ENCODE peak calls at places on chromosomes 3 and 15, in eight cellular contexts. W is right atrium auricular region, L is mucosa of descending colon, J is Peyer's patch, A is dorsolateral prefrontal cortex, B is fibroblast of the aortic adventitia, O is uterus, S is cardiac fibroblast. K is an unnamed sample.

GRCh38 chr3:35665390-35666055 is 26.2 kb downstream of the ARPP21 start:
- DNase-seq in S (peak), B (no peak), O (no peak), W (no peak), J (no peak), A (no peak), L (no peak), K (no peak)

GRCh38 chr15:25437751-25438600 is 848 bp downstream of the UBE3A start:
- DNase-seq in O (peak), W (peak), B (peak), L (peak), A (peak), J (peak), S (peak), K (peak)

GRCh38 chr3:29468150-29468549 is 187.3 kb downstream of the RBMS3 start:
- DNase-seq in J (no peak), O (no peak), B (no peak), A (no peak), S (no peak), W (no peak), L (no peak), K (no peak)

GRCh38 chr3:58494107-58494506 is 2.2 kb downstream of the KCTD6 start:
- DNase-seq in J (no peak), L (no peak), W (no peak), S (no peak), A (no peak), O (no peak), B (no peak), K (no peak)

GRCh38 chr3:171187706-171188290 is 161.3 kb upstream of the SLC2A2 start:
- DNase-seq in A (no peak), O (no peak), L (no peak), W (no peak), B (peak), J (no peak), S (peak), K (no peak)

GRCh38 chr3:8488436-8488835 is 13.2 kb upstream of the LMCD1 start:
- DNase-seq in L (no peak), W (no peak), J (no peak), S (peak), B (no peak), A (no peak), O (peak), K (no peak)

GRCh38 chr3:33439421-33440327 is 531 bp downstream of the UBP1 start:
- DNase-seq in W (peak), A (peak), J (peak), L (peak), O (peak), B (peak), S (peak), K (peak)

GRCh38 chr3:184748219-184749135 is 36.6 kb upstream of the MAGEF1 start:
- DNase-seq in O (no peak), J (no peak), W (no peak), S (peak), B (peak), A (no peak), L (no peak), K (no peak)

GRCh38 chr15:66101715-66102395 is 151.7 kb downstream of the MEGF11 start:
- DNase-seq in O (no peak), L (no peak), A (no peak), J (no peak), B (no peak), S (no peak), W (no peak), K (no peak)

GRCh38 chr3:143366672-143367071 is 247.1 kb downstream of the CHST2 start:
- DNase-seq in L (no peak), B (no peak), J (no peak), A (no peak), O (no peak), S (no peak), W (no peak), K (no peak)

GRCh38 chr15:72916939-72917338 is 133.4 kb upstream of the ADPGK start:
- DNase-seq in S (no peak), O (no peak), B (no peak), A (no peak), W (no peak), J (no peak), L (no peak), K (no peak)

GRCh38 chr3:69012111-69012835 is 1.2 kb downstream of the EOGT start:
- DNase-seq in J (no peak), O (peak), W (no peak), B (peak), L (peak), A (peak), S (peak), K (no peak)

GRCh38 chr15:65006876-65007275 is 17.2 kb upstream of the SPG21 start:
- DNase-seq in J (no peak), S (no peak), O (no peak), A (no peak), W (no peak), L (no peak), B (no peak), K (no peak)

GRCh38 chr3:25144430-25144829 is 283.6 kb upstream of the RARB start:
- DNase-seq in L (no peak), S (no peak), A (no peak), O (no peak), B (peak), W (no peak), J (no peak), K (no peak)

GRCh38 chr3:70829101-70829500 is 516.7 kb upstream of the MDFIC2 start:
- DNase-seq in A (no peak), S (peak), L (no peak), W (no peak), O (peak), B (peak), J (no peak), K (no peak)

GRCh38 chr3:9598783-9599387 is 45.3 kb upstream of the LHFPL4 start:
- DNase-seq in O (no peak), L (no peak), B (no peak), S (no peak), J (no peak), A (no peak), W (no peak), K (no peak)

GRCh38 chr3:60056394-60056793 is 1006.6 kb upstream of the CFAP20DC start:
- DNase-seq in W (no peak), S (no peak), B (no peak), A (no peak), L (no peak), J (no peak), O (no peak), K (no peak)

GRCh38 chr3:196969660-196970546 is 1.3 kb upstream of the PIGZ start:
- DNase-seq in S (peak), L (peak), A (peak), O (peak), J (peak), B (peak), W (no peak), K (peak)

GRCh38 chr3:151770941-151771340 is 37.2 kb downstream of the AADACL2 start:
- DNase-seq in A (no peak), L (peak), S (peak), W (peak), B (peak), J (peak), O (no peak), K (peak)

GRCh38 chr15:64430000-64430735 is 30.2 kb upstream of the ZNF609 start:
- DNase-seq in J (peak), W (no peak), S (peak), A (peak), B (peak), L (no peak), O (peak), K (no peak)

GRCh38 chr15:80601256-80601655 is 93.9 kb upstream of the ABHD17C start:
- DNase-seq in O (no peak), L (no peak), W (no peak), J (no peak), S (no peak), B (no peak), A (no peak), K (no peak)

GRCh38 chr15:35019401-35020327 is 31.6 kb upstream of the ZNF770 start:
- DNase-seq in O (no peak), W (no peak), L (no peak), S (peak), A (no peak), B (peak), J (no peak), K (no peak)

GRCh38 chr15:26235148-26235769 is 372.1 kb upstream of the ATP10A start:
- DNase-seq in S (no peak), J (no peak), B (no peak), O (no peak), A (no peak), W (peak), L (no peak), K (no peak)

GRCh38 chr3:63961891-63962290 is 49.7 kb upstream of the SCAANT1 start:
- DNase-seq in S (peak), W (no peak), L (no peak), O (no peak), A (no peak), B (peak), J (no peak), K (no peak)

GRCh38 chr3:69201658-69202057 is 79.3 kb upstream of the LMOD3 start:
- DNase-seq in L (peak), J (no peak), S (no peak), W (no peak), A (no peak), O (no peak), B (no peak), K (peak)

GRCh38 chr3:161508852-161509477 is 12.4 kb downstream of the OTOL1 start:
- DNase-seq in B (peak), S (peak), O (no peak), L (no peak), W (no peak), J (no peak), A (no peak), K (no peak)

GRCh38 chr3:175005193-175005592 is 146.1 kb downstream of the NAALADL2 start:
- DNase-seq in O (no peak), W (no peak), S (no peak), J (no peak), B (no peak), A (no peak), L (no peak), K (no peak)

GRCh38 chr3:99400352-99400751 is 238.0 kb upstream of the COL8A1 start:
- DNase-seq in B (no peak), J (no peak), A (no peak), S (no peak), W (no peak), O (no peak), L (no peak), K (no peak)

GRCh38 chr3:86969500-86970189 is 21.3 kb downstream of the VGLL3 start:
- DNase-seq in S (peak), W (no peak), J (peak), O (no peak), A (no peak), B (peak), L (no peak), K (no peak)

GRCh38 chr3:156143136-156143535 is 22.8 kb downstream of the KCNAB1 start:
- DNase-seq in L (no peak), S (no peak), B (no peak), W (no peak), A (no peak), J (no peak), O (no peak), K (no peak)

GRCh38 chr3:131543714-131544113 is 40.9 kb upstream of the MRPL3 start:
- DNase-seq in A (no peak), L (peak), O (peak), B (peak), S (peak), J (peak), W (peak), K (peak)

GRCh38 chr15:101123222-101123910 is 128.5 kb downstream of the CHSY1 start:
- DNase-seq in S (peak), O (no peak), J (no peak), W (no peak), A (no peak), L (no peak), B (peak), K (no peak)

GRCh38 chr3:107430214-107431047 is 53.2 kb downstream of the CCDC54 start:
- DNase-seq in W (no peak), L (no peak), A (peak), B (peak), O (peak), S (peak), J (no peak), K (no peak)

GRCh38 chr3:136067211-136067610 is 101.7 kb downstream of the PPP2R3A start:
- DNase-seq in S (peak), A (no peak), B (no peak), L (no peak), W (no peak), O (no peak), J (no peak), K (no peak)

GRCh38 chr3:170622369-170623159 is 36.7 kb upstream of the SLC7A14 start:
- DNase-seq in S (peak), O (peak), B (peak), J (no peak), A (no peak), L (no peak), W (no peak), K (no peak)

GRCh38 chr3:170309044-170309443 is 48.5 kb upstream of the SKIL start:
- DNase-seq in J (no peak), B (no peak), A (no peak), L (no peak), W (no peak), O (no peak), S (no peak), K (no peak)

GRCh38 chr3:195197764-195198423 is 73.1 kb downstream of the XXYLT1 start:
- DNase-seq in J (peak), W (peak), O (peak), A (no peak), L (no peak), B (peak), S (peak), K (no peak)

GRCh38 chr15:47293763-47294162 is 423.5 kb upstream of the SEMA6D start:
- DNase-seq in O (peak), L (peak), W (peak), B (peak), A (no peak), J (peak), S (peak), K (peak)

GRCh38 chr15:74383695-74384565 is 16.5 kb upstream of the CYP11A1 start:
- DNase-seq in A (no peak), B (peak), S (peak), J (peak), L (peak), W (no peak), O (no peak), K (no peak)

GRCh38 chr15:40293905-40294895 is 11.3 kb upstream of the ANKRD63 start:
- DNase-seq in B (no peak), A (no peak), J (no peak), O (no peak), L (peak), S (no peak), W (no peak), K (peak)

DNA sequence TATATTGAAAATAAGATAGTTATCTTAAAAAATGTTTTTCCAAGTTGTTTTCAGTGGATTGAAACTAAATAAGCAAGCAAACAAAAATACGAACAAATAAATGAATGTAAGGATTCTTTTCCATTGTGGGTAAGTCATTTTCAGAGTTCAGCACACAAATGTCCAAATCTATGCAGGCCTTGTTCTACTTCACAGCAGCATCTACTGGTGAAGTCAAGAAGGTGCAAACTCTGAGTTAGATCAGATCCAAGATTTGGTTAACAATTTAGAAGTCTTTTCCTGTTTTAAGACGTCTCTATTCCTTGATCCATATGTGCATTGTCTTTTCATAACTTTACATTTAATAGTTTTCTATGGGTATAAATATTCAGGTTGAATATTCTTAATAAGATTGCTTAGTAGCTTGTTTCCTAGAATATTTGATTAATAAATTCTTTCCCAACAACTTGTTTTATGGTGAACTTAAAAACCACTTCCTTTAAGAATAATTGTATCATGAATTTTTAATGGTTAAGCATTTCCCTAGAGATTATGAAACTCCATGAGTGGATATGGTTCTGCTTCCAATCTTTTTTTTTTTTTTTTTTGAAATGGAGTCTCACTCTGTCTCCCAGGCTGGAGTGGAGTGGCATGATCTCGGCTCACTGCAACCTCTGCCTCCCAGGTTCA is 10.5 kb downstream of the PTX3 start:
- DNase-seq in L (no peak), W (no peak), A (no peak), O (no peak), B (peak), S (peak), J (no peak), K (no peak)
- TF ChIP-seq CTCF in L (no peak), W (peak), A (peak), O (no peak), B (peak), S (peak), J (no peak), K (peak)

DNA sequence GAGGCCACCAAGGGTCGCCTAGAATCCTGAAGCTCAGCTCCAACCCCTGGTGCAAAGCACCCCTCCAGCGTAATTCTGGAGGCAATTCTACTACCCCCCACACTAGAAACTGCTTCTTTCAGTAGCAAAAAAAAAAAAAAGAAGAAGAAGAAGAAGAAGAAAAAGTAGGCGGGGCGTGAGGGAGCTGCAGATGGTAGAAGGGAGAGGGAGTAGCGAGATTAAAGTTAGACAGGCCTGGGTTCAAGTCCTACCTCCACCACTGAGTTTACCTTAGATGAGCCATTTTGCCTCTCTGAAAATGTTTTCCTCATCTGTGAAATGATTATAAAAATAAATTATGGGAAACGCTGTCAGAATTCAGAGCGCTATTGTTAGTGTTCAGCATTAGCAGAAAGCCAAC is 913 bp downstream of the FAM174B start:
- DNase-seq in W (no peak), O (no peak), B (no peak), A (no peak), J (no peak), L (no peak), S (no peak), K (no peak)
- H3K4me3 ChIP-seq in W (peak), O (no peak), B (no peak), A (peak), J (peak), L (no peak), S (no peak), K (peak)

GRCh38 chr3:16460273-16460672 is 53.2 kb downstream of the RFTN1 start:
- DNase-seq in W (no peak), A (no peak), B (no peak), S (no peak), L (no peak), O (no peak), J (no peak), K (no peak)

GRCh38 chr3:16455001-16455400 is 58.5 kb downstream of the RFTN1 start:
- DNase-seq in A (no peak), L (no peak), J (no peak), S (no peak), O (peak), B (no peak), W (no peak), K (no peak)

GRCh38 chr3:16456784-16457415 is 56.6 kb downstream of the RFTN1 start:
- DNase-seq in S (peak), O (no peak), L (no peak), J (no peak), B (peak), W (no peak), A (no peak), K (no peak)

GRCh38 chr3:16452265-16452664 is 61.2 kb downstream of the RFTN1 start:
- DNase-seq in B (no peak), L (no peak), O (no peak), S (peak), A (no peak), W (no peak), J (no peak), K (no peak)

GRCh38 chr3:16455946-16456345 is 57.6 kb downstream of the RFTN1 start:
- DNase-seq in S (no peak), A (no peak), O (no peak), L (no peak), W (no peak), B (no peak), J (no peak), K (no peak)
- TF ChIP-seq CTCF in S (no peak), A (no peak), O (no peak), L (no peak), W (no peak), B (no peak), J (no peak), K (no peak)

GRCh38 chr3:49813497-49814174 is at the start of gene UBA7:
- DNase-seq in S (peak), L (peak), W (peak), O (peak), A (no peak), J (peak), B (peak), K (peak)
- H3K4me3 ChIP-seq in S (peak), L (peak), W (peak), O (peak), A (peak), J (peak), B (peak), K (peak)

GRCh38 chr15:42984534-42985034 is 64.0 kb upstream of the TTBK2 start:
- DNase-seq in S (no peak), A (no peak), B (no peak), O (no peak), J (no peak), W (no peak), L (no peak), K (no peak)
- TF ChIP-seq CTCF in S (peak), A (no peak), B (peak), O (no peak), J (no peak), W (no peak), L (no peak), K (no peak)

GRCh38 chr15:61205427-61205826 is 23.7 kb downstream of the RORA start:
- DNase-seq in O (no peak), A (no peak), W (no peak), J (no peak), S (peak), L (no peak), B (no peak), K (no peak)
- H3K4me3 ChIP-seq in O (peak), A (peak), W (no peak), J (no peak), S (peak), L (no peak), B (no peak), K (no peak)

GRCh38 chr3:146130881-146131371 is 30.1 kb downstream of the PLOD2 start:
- DNase-seq in W (no peak), A (no peak), B (peak), S (peak), O (no peak), L (no peak), J (no peak), K (no peak)

GRCh38 chr3:146128179-146128578 is 32.8 kb downstream of the PLOD2 start:
- DNase-seq in S (no peak), J (no peak), L (no peak), B (no peak), W (no peak), A (no peak), O (no peak), K (no peak)

GRCh38 chr3:146129750-146130149 is 31.2 kb downstream of the PLOD2 start:
- DNase-seq in A (no peak), S (no peak), J (no peak), W (no peak), L (no peak), O (no peak), B (no peak), K (no peak)

GRCh38 chr3:146131616-146132410 is 29.2 kb downstream of the PLOD2 start:
- DNase-seq in A (no peak), J (no peak), O (no peak), L (no peak), B (peak), W (no peak), S (peak), K (no peak)

DNA sequence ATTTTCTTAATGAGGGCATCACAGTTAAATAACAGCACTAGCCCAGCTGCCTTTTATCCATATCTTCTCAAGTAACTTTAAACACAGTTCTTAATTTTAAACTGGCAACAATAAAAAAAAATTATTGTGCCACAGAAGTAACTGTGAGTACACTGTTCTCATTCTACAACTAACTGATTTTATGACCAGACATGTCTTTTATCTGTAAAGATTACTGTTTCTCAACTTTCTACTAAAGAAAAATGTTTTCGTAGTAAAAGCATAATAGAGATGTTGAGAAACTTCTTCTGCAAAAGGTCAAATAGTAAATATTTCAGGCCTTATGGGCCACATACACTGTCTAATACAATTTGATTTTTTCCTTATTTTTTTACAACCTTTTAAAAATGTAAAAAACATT is 32.0 kb downstream of the PLOD2 start:
- DNase-seq in S (no peak), O (no peak), B (no peak), J (no peak), W (no peak), L (no peak), A (no peak), K (no peak)
- TF ChIP-seq CTCF in S (no peak), O (no peak), B (no peak), J (no peak), W (no peak), L (no peak), A (no peak), K (no peak)

K was measured in right lobe of liver.